ENCODE peak calls at places on chromosomes 11 and 22, in six cellular contexts. L is LHCN-M2, T is PC-9, O is iris pigment epithelial cell, D is HEK293T, B is epithelial cell of esophagus. N is an unnamed sample.

GRCh38 chr11:80186687-80187086 is 745.9 kb upstream of the TENM4 start:
- DNase-seq in L (no peak), T (no peak), O (peak), D (no peak), B (peak), N (no peak)

GRCh38 chr11:13110929-13111812 is 102.1 kb downstream of the RASSF10 start:
- DNase-seq in L (peak), T (peak), O (peak), D (no peak), B (peak), N (no peak)

GRCh38 chr22:46367707-46368191 is 32.2 kb downstream of the TRMU start:
- DNase-seq in L (peak), T (peak), O (peak), D (peak), B (peak), N (peak)

GRCh38 chr11:119340335-119341221 is at the start of gene C1QTNF5:
- DNase-seq in L (peak), T (no peak), O (no peak), D (no peak), B (no peak), N (no peak)

GRCh38 chr22:37082251-37082650 is 27.3 kb downstream of the TMPRSS6 start:
- DNase-seq in L (no peak), T (no peak), O (peak), D (no peak), B (no peak), N (no peak)

GRCh38 chr11:118002541-118003019 is 16.4 kb downstream of the IL10RA start:
- DNase-seq in L (no peak), T (peak), O (no peak), D (no peak), B (no peak), N (no peak)

GRCh38 chr22:44616461-44616860 is 85.5 kb upstream of the PRR5 start:
- DNase-seq in L (no peak), T (no peak), O (no peak), D (no peak), B (no peak), N (no peak)

GRCh38 chr22:30925667-30926066 is 42.9 kb downstream of the MORC2 start:
- DNase-seq in L (no peak), T (no peak), O (no peak), D (no peak), B (no peak), N (no peak)

GRCh38 chr22:27989758-27990450 is 70.8 kb upstream of the PITPNB start:
- DNase-seq in L (no peak), T (no peak), O (no peak), D (no peak), B (no peak), N (no peak)

GRCh38 chr11:2431395-2431794 is 12.9 kb downstream of the TRPM5 start:
- DNase-seq in L (no peak), T (no peak), O (no peak), D (no peak), B (no peak), N (no peak)

GRCh38 chr11:2178906-2179494 is 7.4 kb upstream of the TH start:
- DNase-seq in L (peak), T (peak), O (peak), D (no peak), B (peak), N (peak)

GRCh38 chr22:41957941-41958556 is 6.1 kb downstream of the SMIM45 start:
- DNase-seq in L (no peak), T (no peak), O (no peak), D (no peak), B (no peak), N (no peak)

GRCh38 chr11:17593466-17594245 is 46.6 kb downstream of the OTOG start:
- DNase-seq in L (no peak), T (no peak), O (no peak), D (no peak), B (no peak), N (no peak)

GRCh38 chr11:107743161-107743560 is 31.3 kb upstream of the SLN start:
- DNase-seq in L (peak), T (no peak), O (no peak), D (no peak), B (no peak), N (no peak)

GRCh38 chr11:117885777-117886176 is 9.3 kb upstream of the FXYD6 start:
- DNase-seq in L (no peak), T (no peak), O (no peak), D (no peak), B (no peak), N (no peak)

GRCh38 chr22:48301421-48301820 is 1526.3 kb downstream of the BRD1 start:
- DNase-seq in L (no peak), T (no peak), O (no peak), D (no peak), B (no peak), N (no peak)